ENCODE peak calls at places on chromosome 6, in five cellular contexts. L, E, M, V and O are unnamed samples.

GRCh38 chr6:110654096-110654820 is 161.0 kb downstream of the CDK19 start:
- DNase-seq in L (no peak), E (no peak), M (no peak), V (no peak), O (no peak)

GRCh38 chr6:162770136-162770535 is 42.4 kb downstream of the PACRG start:
- DNase-seq in L (no peak), E (no peak), M (no peak), V (no peak), O (no peak)

GRCh38 chr6:70280462-70280861 is 22.4 kb downstream of the COL9A1 start:
- DNase-seq in L (no peak), E (peak; percentile 9), M (no peak), V (no peak), O (no peak)

GRCh38 chr6:122393339-122393896 is 6.0 kb upstream of the HSF2 start:
- DNase-seq in L (no peak), E (no peak), M (no peak), V (no peak), O (no peak)

GRCh38 chr6:114000066-114000465 is 29.1 kb upstream of the HDAC2 start:
- DNase-seq in L (no peak), E (no peak), M (no peak), V (peak; percentile 68), O (no peak)

GRCh38 chr6:35168461-35168861 is 27.3 kb upstream of the TCP11 start:
- DNase-seq in L (no peak), E (no peak), M (no peak), V (no peak), O (no peak)

GRCh38 chr6:5422321-5422915 is 161.1 kb downstream of the FARS2 start:
- DNase-seq in L (no peak), E (peak; percentile 53), M (no peak), V (peak; percentile 47), O (no peak)

GRCh38 chr6:53651149-53651763 is 14.3 kb downstream of the KLHL31 start:
- DNase-seq in L (no peak), E (peak; percentile 61), M (peak; percentile 20), V (peak; percentile 57), O (peak; percentile 22)

GRCh38 chr6:72363844-72364740 is 257.8 kb upstream of the KCNQ5 start:
- DNase-seq in L (no peak), E (no peak), M (no peak), V (peak; percentile 90), O (no peak)

GRCh38 chr6:151070666-151071065 is 169.1 kb upstream of the AKAP12 start:
- DNase-seq in L (no peak), E (no peak), M (no peak), V (peak; percentile 71), O (no peak)

GRCh38 chr6:41161380-41161779 is 1.5 kb downstream of the TREM2 start:
- DNase-seq in L (no peak), E (no peak), M (no peak), V (no peak), O (no peak)

GRCh38 chr6:113018351-113019151 is 671.4 kb downstream of the RFPL4B start:
- DNase-seq in L (no peak), E (no peak), M (no peak), V (peak; percentile 79), O (no peak)

GRCh38 chr6:130600880-130601341 is 226.3 kb upstream of the SMLR1 start:
- DNase-seq in L (no peak), E (no peak), M (no peak), V (peak; percentile 59), O (no peak)

GRCh38 chr6:126293891-126294524 is 45.9 kb upstream of the CENPW start:
- DNase-seq in L (no peak), E (no peak), M (no peak), V (no peak), O (no peak)

GRCh38 chr6:42555477-42556457 is 8.1 kb upstream of the UBR2 start:
- DNase-seq in L (no peak), E (no peak), M (no peak), V (no peak), O (no peak)

GRCh38 chr6:14922306-14922705 is 323.6 kb upstream of the JARID2 start:
- DNase-seq in L (no peak), E (no peak), M (no peak), V (no peak), O (no peak)

GRCh38 chr6:71468038-71468437 is 179.4 kb downstream of the OGFRL1 start:
- DNase-seq in L (no peak), E (no peak), M (no peak), V (no peak), O (no peak)

GRCh38 chr6:41578714-41579610 is 32.8 kb downstream of the FOXP4 start:
- DNase-seq in L (no peak), E (peak; percentile 65), M (no peak), V (no peak), O (no peak)

GRCh38 chr6:53898026-53898795 is 103.4 kb downstream of the LRRC1 start:
- DNase-seq in L (no peak), E (no peak), M (no peak), V (no peak), O (no peak)

GRCh38 chr6:167394820-167395219 is 69.9 kb downstream of the TTLL2 start:
- DNase-seq in L (no peak), E (no peak), M (no peak), V (no peak), O (no peak)

GRCh38 chr6:11094411-11094851 is 797 bp downstream of the SMIM13 start:
- DNase-seq in L (peak; percentile 41), E (peak; percentile 49), M (peak; percentile 13), V (peak; percentile 36), O (no peak)

GRCh38 chr6:89310929-89311328 is 4.2 kb downstream of the GABRR2 start:
- DNase-seq in L (no peak), E (no peak), M (no peak), V (no peak), O (no peak)

GRCh38 chr6:109690373-109690739 is 646 bp downstream of the AK9 start:
- DNase-seq in L (peak; percentile 41), E (peak; percentile 48), M (peak; percentile 62), V (no peak), O (peak; percentile 64)

GRCh38 chr6:135334169-135334568 is 153.1 kb downstream of the MYB start:
- DNase-seq in L (no peak), E (no peak), M (no peak), V (peak; percentile 69), O (no peak)

GRCh38 chr6:74870403-74870802 is 335.4 kb downstream of the COL12A1 start:
- DNase-seq in L (no peak), E (no peak), M (no peak), V (peak; percentile 49), O (no peak)

GRCh38 chr6:126721581-126722145 is 381.7 kb downstream of the CENPW start:
- DNase-seq in L (no peak), E (no peak), M (no peak), V (peak; percentile 87), O (no peak)

GRCh38 chr6:113031591-113031990 is 684.5 kb downstream of the RFPL4B start:
- DNase-seq in L (no peak), E (no peak), M (no peak), V (no peak), O (no peak)

GRCh38 chr6:15330174-15330934 is 84.5 kb downstream of the JARID2 start:
- DNase-seq in L (no peak), E (no peak), M (no peak), V (no peak), O (no peak)

GRCh38 chr6:3748208-3748701 is 3.3 kb downstream of the PXDC1 start:
- DNase-seq in L (peak; percentile 71), E (peak; percentile 81), M (peak; percentile 35), V (peak; percentile 77), O (peak; percentile 24)

GRCh38 chr6:41718828-41719227 is 16.6 kb downstream of the TFEB start:
- DNase-seq in L (no peak), E (no peak), M (no peak), V (no peak), O (no peak)

GRCh38 chr6:63507096-63507495 is 65.2 kb upstream of the LOC128125822 start:
- DNase-seq in L (no peak), E (no peak), M (no peak), V (no peak), O (no peak)

GRCh38 chr6:37531026-37531425 is 31.3 kb upstream of the CCDC167 start:
- DNase-seq in L (no peak), E (no peak), M (no peak), V (peak; percentile 49), O (no peak)
- TF ChIP-seq CTCF in L (no peak), E (no peak), M (no peak), V (no peak), O (no peak)

GRCh38 chr6:155344341-155345006 is 30.2 kb upstream of the TFB1M start:
- DNase-seq in L (no peak), E (no peak), M (no peak), V (no peak), O (no peak)

GRCh38 chr6:155341130-155341828 is 27.0 kb upstream of the TFB1M start:
- DNase-seq in L (no peak), E (no peak), M (no peak), V (peak; percentile 82), O (no peak)

GRCh38 chr6:155335265-155335664 is 21.0 kb upstream of the TFB1M start:
- DNase-seq in L (no peak), E (no peak), M (no peak), V (no peak), O (no peak)

DNA sequence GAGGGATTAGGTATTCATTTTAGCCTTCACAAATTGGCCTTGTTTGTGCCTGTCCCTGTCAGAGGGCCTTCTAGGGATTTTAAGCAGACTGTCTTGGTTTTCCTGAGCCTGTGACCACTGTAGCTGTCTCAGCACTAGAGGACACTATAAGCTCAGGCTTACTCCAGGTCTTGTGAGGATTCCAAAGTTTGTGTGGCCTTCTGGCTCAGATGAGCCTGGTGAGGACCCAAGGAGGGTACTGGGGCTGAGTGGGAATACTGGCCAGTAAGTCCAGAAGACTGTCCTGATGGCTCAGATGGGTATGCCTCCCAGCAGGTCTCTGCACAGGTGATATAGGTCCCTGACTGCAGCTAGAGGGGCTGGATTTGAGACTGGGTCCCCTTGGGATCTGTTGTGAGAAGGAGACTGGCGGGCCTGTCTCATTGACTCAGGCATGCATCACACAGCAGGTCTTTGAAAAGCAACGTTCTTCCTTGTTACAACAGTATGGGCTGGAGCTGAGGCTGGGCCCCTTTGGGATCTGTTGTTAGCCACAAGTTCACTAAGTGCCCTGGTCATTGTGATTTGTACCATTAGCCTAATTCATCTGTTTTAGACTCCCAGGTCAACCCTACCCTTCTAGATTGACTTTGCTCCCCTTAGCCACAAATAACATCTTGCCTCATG is 26.3 kb upstream of the TFB1M start:
- DNase-seq in L (no peak), E (peak; percentile 33), M (no peak), V (peak; percentile 76), O (no peak)
- TF ChIP-seq CTCF in L (no peak), E (no peak), M (peak; percentile 23), V (peak; percentile 87), O (no peak)

GRCh38 chr6:96721227-96721626 is 116.0 kb downstream of the GPR63 start:
- DNase-seq in L (no peak), E (no peak), M (no peak), V (no peak), O (no peak)

GRCh38 chr6:96716221-96716620 is 121.1 kb downstream of the GPR63 start:
- DNase-seq in L (no peak), E (no peak), M (no peak), V (no peak), O (no peak)
- TF ChIP-seq CTCF in L (no peak), E (no peak), M (no peak), V (no peak), O (no peak)

DNA sequence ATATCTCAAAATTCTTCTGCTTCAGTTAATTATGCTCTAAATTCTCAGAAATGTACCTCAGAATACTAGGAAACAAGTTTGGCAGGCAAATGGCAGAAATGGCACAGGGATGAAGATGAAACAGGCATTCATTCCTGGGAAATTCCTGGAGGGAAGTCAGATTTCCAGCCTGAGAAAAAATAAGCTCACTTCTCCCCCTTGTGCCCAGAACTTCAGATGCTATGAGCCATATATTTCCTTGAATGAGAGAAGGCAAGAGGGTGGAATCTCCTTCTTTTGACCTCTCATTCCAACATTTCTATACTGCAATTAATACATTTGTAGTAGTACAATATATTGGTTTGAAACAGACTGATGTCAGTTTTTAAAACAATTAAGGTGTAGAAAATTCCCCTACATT is 22.8 kb downstream of the RGS17 start:
- DNase-seq in L (no peak), E (no peak), M (no peak), V (no peak), O (no peak)
- TF ChIP-seq CTCF in L (peak; percentile 42), E (no peak), M (peak; percentile 35), V (peak; percentile 66), O (no peak)